ENCODE peak calls at places on chromosomes 5 and 9, in six cellular contexts. Z is NB4, W is glutamatergic neuron, K is posterior vena cava, T is cardiac fibroblast, B is fibroblast of pulmonary artery. M is an unnamed sample.

GRCh38 chr9:81827616-81828296 is 100.5 kb upstream of the SPATA31D4 start:
- DNase-seq in W (no peak), K (no peak), B (no peak), T (no peak), Z (no peak), M (no peak)

GRCh38 chr5:111699324-111699723 is 57.7 kb downstream of the NREP start:
- DNase-seq in Z (no peak), W (no peak), B (no peak), T (no peak), K (no peak), M (no peak)

GRCh38 chr5:154648229-154648628 is 106.9 kb upstream of the LARP1 start:
- DNase-seq in Z (no peak), B (no peak), T (no peak), W (no peak), K (peak), M (no peak)

GRCh38 chr9:91753711-91754110 is 196.3 kb downstream of the ROR2 start:
- DNase-seq in Z (no peak), W (no peak), B (no peak), K (no peak), T (no peak), M (no peak)

GRCh38 chr5:7548576-7548975 is 152.6 kb downstream of the ADCY2 start:
- DNase-seq in B (no peak), W (no peak), Z (no peak), K (no peak), T (no peak), M (no peak)

GRCh38 chr5:102226321-102226720 is 69.8 kb downstream of the SLCO4C1 start:
- DNase-seq in B (no peak), W (no peak), K (no peak), T (no peak), Z (no peak), M (no peak)

GRCh38 chr5:39476466-39477215 is 51.9 kb upstream of the DAB2 start:
- DNase-seq in T (peak), K (no peak), W (no peak), Z (no peak), B (peak), M (no peak)

GRCh38 chr5:38291355-38291754 is 33.0 kb downstream of the EGFLAM start:
- DNase-seq in W (no peak), B (no peak), T (no peak), K (no peak), Z (no peak), M (no peak)

GRCh38 chr5:157476699-157477408 is 16.8 kb downstream of the NIPAL4 start:
- DNase-seq in W (no peak), Z (peak), K (no peak), T (peak), B (peak), M (no peak)

GRCh38 chr5:120463991-120464626 is at the start of gene PRR16:
- DNase-seq in B (peak), Z (peak), K (peak), T (peak), W (peak), M (peak)

GRCh38 chr5:137200906-137201305 is 298.2 kb downstream of the SPOCK1 start:
- DNase-seq in T (no peak), W (no peak), B (no peak), K (no peak), Z (no peak), M (no peak)

GRCh38 chr5:150140830-150141229 is 14.8 kb downstream of the PDGFRB start:
- DNase-seq in T (peak), B (peak), K (no peak), W (no peak), Z (peak), M (no peak)

GRCh38 chr5:76469656-76470290 is 66.7 kb downstream of the IQGAP2 start:
- DNase-seq in B (no peak), W (no peak), Z (no peak), T (no peak), K (no peak), M (no peak)

GRCh38 chr9:88732128-88732527 is 197.2 kb downstream of the NXNL2 start:
- DNase-seq in B (peak), T (peak), W (no peak), Z (no peak), K (no peak), M (no peak)

M was measured in left cardiac atrium.